ENCODE peak calls at places on chromosome 11, in seven cellular contexts. Y is WERI-Rb-1, B is tibial artery, G is esophagus muscularis mucosa, Z is AG04450, P is uterus, E is MM.1S. V is an unnamed sample.

GRCh38 chr11:102869354-102869753 is 5.4 kb downstream of the MMP12 start:
- DNase-seq in G (no peak), E (no peak), B (no peak), P (no peak), Z (no peak), Y (no peak), V (no peak)

GRCh38 chr11:45665933-45666647 is 668 bp upstream of the CHST1 start:
- DNase-seq in P (no peak), B (no peak), Y (no peak), E (no peak), Z (no peak), G (no peak), V (no peak)

GRCh38 chr11:3138178-3139085 is 26.7 kb downstream of the OSBPL5 start:
- DNase-seq in Y (peak), B (peak), G (no peak), Z (no peak), P (no peak), E (no peak), V (no peak)

GRCh38 chr11:96486890-96487633 is 97.2 kb downstream of the JRKL start:
- DNase-seq in P (no peak), B (no peak), E (peak), G (peak), Z (no peak), Y (peak), V (no peak)

GRCh38 chr11:129636926-129637325 is 178.7 kb upstream of the TMEM45B start:
- DNase-seq in Z (no peak), G (no peak), E (no peak), B (no peak), Y (no peak), P (no peak), V (no peak)

GRCh38 chr11:119699227-119699626 is 29.8 kb downstream of the NECTIN1 start:
- DNase-seq in B (peak), E (no peak), Y (peak), G (no peak), Z (no peak), P (peak), V (no peak)

GRCh38 chr11:66470015-66470414 is 3.3 kb downstream of the PELI3 start:
- DNase-seq in B (no peak), Y (no peak), Z (no peak), P (no peak), G (no peak), E (no peak), V (no peak)

GRCh38 chr11:87232320-87232719 is 194.6 kb downstream of the TMEM135 start:
- DNase-seq in Y (no peak), E (no peak), B (no peak), P (no peak), Z (no peak), G (no peak), V (no peak)

GRCh38 chr11:79232346-79232745 is 208.5 kb downstream of the TENM4 start:
- DNase-seq in G (no peak), Z (no peak), P (no peak), B (no peak), E (no peak), Y (no peak), V (no peak)

GRCh38 chr11:19934828-19935259 is 222.2 kb downstream of the NAV2 start:
- DNase-seq in P (no peak), Z (no peak), G (no peak), B (no peak), E (no peak), Y (no peak), V (no peak)

GRCh38 chr11:112211556-112211955 is 14.7 kb upstream of the PTS start:
- DNase-seq in P (no peak), Y (no peak), Z (no peak), G (no peak), E (no peak), B (no peak), V (no peak)

GRCh38 chr11:19508166-19508565 is 204.5 kb upstream of the NAV2 start:
- DNase-seq in B (no peak), Y (no peak), Z (no peak), G (no peak), P (no peak), E (no peak), V (no peak)

GRCh38 chr11:130145328-130145812 is 14.2 kb upstream of the ST14 start:
- DNase-seq in Z (no peak), P (no peak), E (no peak), Y (no peak), G (no peak), B (peak), V (no peak)

GRCh38 chr11:62921201-62921572 is at the start of gene CHRM1:
- DNase-seq in E (no peak), G (no peak), P (no peak), B (no peak), Z (no peak), Y (no peak), V (no peak)

GRCh38 chr11:94376841-94377240 is 24.4 kb downstream of the GPR83 start:
- DNase-seq in E (no peak), B (no peak), P (no peak), G (peak), Z (no peak), Y (no peak), V (no peak)

GRCh38 chr11:3014314-3014938 is 22.3 kb upstream of the NAP1L4 start:
- DNase-seq in E (no peak), Y (no peak), P (no peak), G (no peak), Z (no peak), B (no peak), V (no peak)

GRCh38 chr11:34251640-34251980 is 106.2 kb downstream of the ABTB2 start:
- DNase-seq in Z (no peak), E (no peak), G (no peak), Y (no peak), P (no peak), B (no peak), V (no peak)

GRCh38 chr11:58898106-58898505 is 41.2 kb upstream of the GLYATL1 start:
- DNase-seq in G (no peak), Y (no peak), B (no peak), P (no peak), Z (no peak), E (no peak), V (no peak)

GRCh38 chr11:66857234-66857926 is 516 bp downstream of the LRFN4 start:
- DNase-seq in G (no peak), Z (no peak), E (no peak), P (no peak), Y (no peak), B (no peak), V (no peak)

GRCh38 chr11:12126352-12127019 is 16.1 kb downstream of the MICAL2 start:
- DNase-seq in G (no peak), P (no peak), Y (no peak), Z (no peak), B (no peak), E (no peak), V (no peak)

GRCh38 chr11:66883021-66883968 is 26.4 kb downstream of the LRFN4 start:
- DNase-seq in E (peak), Z (no peak), Y (peak), G (no peak), B (no peak), P (no peak), V (no peak)

GRCh38 chr11:112241486-112241885 is 15.3 kb downstream of the PTS start:
- DNase-seq in E (no peak), Z (peak), P (peak), B (no peak), Y (no peak), G (no peak), V (no peak)

GRCh38 chr11:75733346-75734107 is 15.9 kb downstream of the MOGAT2 start:
- DNase-seq in Z (no peak), G (no peak), Y (no peak), P (no peak), E (no peak), B (no peak), V (no peak)

GRCh38 chr11:120183701-120184141 is 27.1 kb upstream of the OAF start:
- DNase-seq in B (peak), Y (no peak), P (no peak), E (no peak), Z (no peak), G (peak), V (peak)

GRCh38 chr11:128288368-128288767 is 299.0 kb downstream of the ETS1 start:
- DNase-seq in G (no peak), P (no peak), Y (no peak), E (no peak), Z (no peak), B (no peak), V (no peak)

GRCh38 chr11:77126861-77127673 is 979 bp upstream of the MYO7A start:
- DNase-seq in P (peak), E (peak), Y (peak), Z (no peak), B (no peak), G (no peak), V (no peak)

GRCh38 chr11:126456783-126457542 is 101.5 kb downstream of the ST3GAL4 start:
- DNase-seq in G (no peak), E (no peak), Z (no peak), Y (no peak), P (no peak), B (no peak), V (no peak)

GRCh38 chr11:103904324-103904667 is 132.1 kb upstream of the DDI1 start:
- DNase-seq in Z (no peak), E (peak), Y (no peak), P (no peak), B (no peak), G (no peak), V (no peak)

GRCh38 chr11:8311366-8311765 is 47.7 kb upstream of the LMO1 start:
- DNase-seq in G (no peak), B (peak), Z (no peak), E (no peak), Y (no peak), P (no peak), V (no peak)

GRCh38 chr11:61195710-61196109 is 7.6 kb upstream of the PGA3 start:
- DNase-seq in Y (no peak), P (no peak), G (no peak), B (no peak), Z (no peak), E (no peak), V (no peak)

GRCh38 chr11:97982512-97982911 is 1038.2 kb upstream of the CNTN5 start:
- DNase-seq in E (no peak), Z (no peak), B (no peak), Y (no peak), P (no peak), G (no peak), V (no peak)

GRCh38 chr11:69674267-69674885 is 777 bp downstream of the LTO1 start:
- DNase-seq in G (no peak), P (no peak), Z (peak), Y (no peak), B (no peak), E (no peak), V (no peak)

GRCh38 chr11:95147364-95147905 is 57.8 kb downstream of the ENDOD1 start:
- DNase-seq in P (peak), Z (peak), G (no peak), B (no peak), E (peak), Y (no peak), V (no peak)

GRCh38 chr11:119680899-119681370 is 48.1 kb downstream of the NECTIN1 start:
- DNase-seq in Y (no peak), P (peak), B (no peak), Z (no peak), E (no peak), G (no peak), V (no peak)

GRCh38 chr11:75476716-75477613 is 44.0 kb upstream of the KLHL35 start:
- DNase-seq in E (no peak), G (no peak), Y (peak), P (no peak), B (no peak), Z (no peak), V (no peak)

GRCh38 chr11:93476796-93477195 is 66.4 kb downstream of the SMCO4 start:
- DNase-seq in G (peak), B (no peak), E (no peak), Y (no peak), P (no peak), Z (peak), V (no peak)

GRCh38 chr11:69354545-69354897 is 60.6 kb downstream of the MYEOV start:
- DNase-seq in Z (no peak), P (no peak), E (no peak), B (no peak), G (no peak), Y (no peak), V (no peak)

GRCh38 chr11:12235549-12235944 is 125.2 kb downstream of the MICAL2 start:
- DNase-seq in Y (peak), Z (no peak), P (no peak), B (no peak), G (no peak), E (no peak), V (no peak)

GRCh38 chr11:27933992-27934829 is 173.7 kb downstream of the KIF18A start:
- DNase-seq in Y (no peak), E (no peak), P (peak), Z (peak), B (peak), G (no peak), V (no peak)

DNA sequence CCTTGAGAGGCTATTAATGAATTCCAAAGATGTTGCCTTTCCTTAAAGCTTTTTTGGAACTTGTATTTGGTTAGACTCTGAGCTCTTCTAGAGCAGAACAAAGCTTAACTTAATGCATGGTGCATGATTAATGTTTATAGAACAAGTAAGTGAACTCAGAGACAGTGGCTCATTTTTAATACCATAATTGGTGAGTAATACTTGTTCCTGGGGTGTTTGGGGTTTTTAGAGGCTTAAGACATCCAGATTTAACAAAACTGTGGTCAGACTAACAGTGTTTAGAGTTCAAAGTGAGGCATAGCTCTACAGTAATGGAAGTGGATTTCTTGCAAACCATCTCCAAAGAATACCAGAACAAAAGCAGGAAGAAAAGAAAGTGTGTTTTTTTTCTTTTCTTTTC is 73.7 kb upstream of the CTSC start:
- DNase-seq in E (no peak), P (no peak), G (no peak), Y (no peak), B (no peak), Z (peak), V (no peak)
- TF ChIP-seq CTCF in E (no peak), P (no peak), G (no peak), Y (no peak), B (no peak), Z (no peak), V (no peak)

DNA sequence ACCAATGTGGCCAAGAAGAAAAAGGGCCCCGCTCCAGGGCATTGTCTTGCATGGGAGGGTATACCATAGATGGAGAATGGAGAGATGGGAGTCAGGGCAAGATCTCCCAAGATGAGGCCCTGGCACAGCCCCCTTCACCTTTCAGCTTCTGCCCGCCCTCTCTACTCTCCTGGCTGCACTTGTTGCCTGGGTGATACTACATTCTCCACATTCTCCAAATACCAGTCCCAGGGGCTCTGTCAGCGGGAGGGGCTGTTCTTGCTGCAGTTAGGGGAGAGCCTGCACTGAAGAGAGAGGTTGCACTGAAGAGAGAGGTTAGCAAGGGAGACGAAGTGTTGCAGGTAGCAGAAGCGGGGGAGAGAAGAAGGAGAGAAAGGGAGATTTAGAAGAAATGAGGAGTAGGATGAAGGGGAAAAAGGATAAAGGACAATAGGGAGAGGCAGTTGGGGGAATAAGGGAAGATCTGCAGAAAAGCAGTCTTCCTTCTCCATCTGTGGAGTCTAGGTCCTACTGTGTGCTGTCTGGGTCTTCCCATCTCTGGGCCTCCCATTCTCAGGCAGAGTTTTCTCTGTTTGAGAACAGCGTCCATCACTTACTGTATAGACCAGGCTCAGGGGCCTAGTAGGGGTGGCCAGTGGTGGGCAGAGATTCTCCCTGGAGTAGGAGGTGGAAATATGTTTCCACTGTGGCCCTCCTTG is 8.0 kb downstream of the PHLDB1 start:
- DNase-seq in E (no peak), Z (no peak), P (no peak), Y (no peak), B (no peak), G (no peak), V (no peak)
- TF ChIP-seq CTCF in E (no peak), Z (no peak), P (no peak), Y (no peak), B (no peak), G (no peak), V (no peak)

DNA sequence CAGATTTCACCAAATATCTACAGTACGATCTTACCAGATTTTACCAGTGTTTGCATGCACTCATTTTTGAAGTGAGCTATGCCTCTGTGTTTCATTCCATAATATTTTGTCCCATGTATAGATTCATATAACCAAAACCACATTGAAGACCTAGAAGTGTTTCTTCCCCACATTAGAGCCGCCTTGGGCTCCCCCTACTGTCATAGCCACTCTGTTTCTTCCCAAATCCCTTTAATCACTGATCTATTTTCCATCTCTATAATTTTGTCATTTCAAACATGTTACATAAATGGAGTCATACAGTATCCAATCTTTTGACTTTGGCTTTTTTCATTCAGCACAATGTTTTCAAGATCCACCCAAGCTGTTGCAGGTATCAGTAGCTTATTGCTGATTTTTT is 12.7 kb downstream of the MRGPRX3 start:
- DNase-seq in Y (no peak), Z (no peak), E (no peak), B (no peak), P (no peak), G (no peak), V (no peak)
- TF ChIP-seq CTCF in Y (no peak), Z (peak), E (peak), B (no peak), P (no peak), G (no peak), V (peak)

GRCh38 chr11:121352301-121352891 is 59.8 kb downstream of the SC5D start:
- DNase-seq in Z (no peak), E (no peak), G (no peak), P (peak), B (no peak), Y (no peak), V (no peak)

GRCh38 chr11:121356357-121356756 is 63.8 kb downstream of the SC5D start:
- DNase-seq in Y (no peak), E (no peak), Z (no peak), G (no peak), P (no peak), B (no peak), V (no peak)

GRCh38 chr11:121350314-121351046 is 57.9 kb downstream of the SC5D start:
- DNase-seq in Z (no peak), G (no peak), B (no peak), P (no peak), E (no peak), Y (no peak), V (no peak)

GRCh38 chr11:121351089-121351488 is 58.5 kb downstream of the SC5D start:
- DNase-seq in P (no peak), Y (no peak), G (no peak), E (no peak), B (no peak), Z (no peak), V (no peak)

GRCh38 chr11:121354192-121354591 is 61.6 kb downstream of the SC5D start:
- DNase-seq in E (no peak), G (no peak), Z (no peak), B (no peak), P (no peak), Y (no peak), V (no peak)
- TF ChIP-seq CTCF in E (no peak), G (no peak), Z (no peak), B (no peak), P (no peak), Y (no peak), V (no peak)

V was measured in osteocyte.